ENCODE peak calls at places on chromosomes 16 and 17, in five cellular contexts. H is cardiac muscle cell; R is fibroblast of the conjunctiva; O is stimulated activated CD4-positive, alpha-beta T cell treated with anti-CD3 and anti-CD28 coated beads, Interleukin-4, amount 100 ng/mL, for 4 hours; N is NCI-H510A. W is an unnamed sample.

GRCh38 chr17:83118071-83118841 is 38.8 kb downstream of the METRNL start:
- DNase-seq in H (no peak), R (no peak), O (no peak), N (no peak), W (no peak)

GRCh38 chr16:66668777-66669444 is 27.6 kb downstream of the CMTM4 start:
- DNase-seq in H (no peak), R (peak), O (no peak), N (no peak), W (no peak)

GRCh38 chr16:57577214-57577613 is 34.8 kb downstream of the ADGRG5 start:
- DNase-seq in H (no peak), R (no peak), O (no peak), N (no peak), W (no peak)

GRCh38 chr16:85878407-85878806 is 20.6 kb upstream of the IRF8 start:
- DNase-seq in H (no peak), R (no peak), O (no peak), N (no peak), W (no peak)

GRCh38 chr17:75950850-75951554 is 10.2 kb upstream of the FBF1 start:
- DNase-seq in H (no peak), R (no peak), O (no peak), N (no peak), W (no peak)

GRCh38 chr16:48524348-48525200 is 85.4 kb downstream of the N4BP1 start:
- DNase-seq in H (no peak), R (no peak), O (no peak), N (no peak), W (no peak)

GRCh38 chr16:88907768-88908167 is 41.3 kb upstream of the PABPN1L start:
- DNase-seq in H (no peak), R (no peak), O (no peak), N (no peak), W (no peak)

GRCh38 chr17:19497616-19498015 is 36.0 kb upstream of the SLC47A1 start:
- DNase-seq in H (no peak), R (no peak), O (no peak), N (no peak), W (no peak)

GRCh38 chr16:79372504-79373184 is 227.9 kb downstream of the MAF start:
- DNase-seq in H (no peak), R (no peak), O (peak), N (no peak), W (no peak)

GRCh38 chr16:3490911-3491629 is 4.2 kb downstream of the C16orf90 start:
- DNase-seq in H (no peak), R (no peak), O (no peak), N (no peak), W (no peak)

GRCh38 chr17:77280304-77280910 is 139.6 kb downstream of the SEC14L1 start:
- DNase-seq in H (no peak), R (no peak), O (no peak), N (no peak), W (no peak)

GRCh38 chr16:66427871-66428681 is 981 bp downstream of the BEAN1 start:
- DNase-seq in H (peak), R (no peak), O (no peak), N (no peak), W (no peak)

GRCh38 chr17:79797492-79798295 is 817 bp upstream of the CBX8 start:
- DNase-seq in H (no peak), R (no peak), O (no peak), N (no peak), W (no peak)

GRCh38 chr16:24499193-24499814 is 40.1 kb upstream of the RBBP6 start:
- DNase-seq in H (peak), R (no peak), O (no peak), N (no peak), W (no peak)

GRCh38 chr17:41518031-41518430 is 659 bp downstream of the KRT15 start:
- DNase-seq in H (no peak), R (no peak), O (no peak), N (no peak), W (no peak)

GRCh38 chr17:57075193-57075592 is 9.9 kb upstream of the AKAP1 start:
- DNase-seq in H (no peak), R (no peak), O (no peak), N (no peak), W (no peak)

GRCh38 chr16:4057439-4057877 is 58.8 kb downstream of the ADCY9 start:
- DNase-seq in H (no peak), R (no peak), O (no peak), N (no peak), W (no peak)

GRCh38 chr17:45733781-45734180 is 50.3 kb upstream of the CRHR1 start:
- DNase-seq in H (no peak), R (no peak), O (no peak), N (no peak), W (no peak)

GRCh38 chr16:9913604-9914330 is 268.5 kb downstream of the GRIN2A start:
- DNase-seq in H (no peak), R (no peak), O (no peak), N (no peak), W (no peak)

GRCh38 chr17:69525920-69526841 is 111.7 kb downstream of the MAP2K6 start:
- DNase-seq in H (peak), R (peak), O (no peak), N (no peak), W (no peak)

GRCh38 chr17:296906-297690 is 55.5 kb downstream of the RPH3AL start:
- DNase-seq in H (no peak), R (no peak), O (no peak), N (no peak), W (no peak)

GRCh38 chr17:29140051-29140582 is 40.1 kb downstream of the MYO18A start:
- DNase-seq in H (peak), R (no peak), O (peak), N (peak), W (peak)

GRCh38 chr17:28616281-28616680 is 2.3 kb upstream of the RSKR start:
- DNase-seq in H (no peak), R (no peak), O (no peak), N (no peak), W (no peak)

GRCh38 chr16:70635356-70636016 is 10.9 kb upstream of the IL34 start:
- DNase-seq in H (no peak), R (no peak), O (no peak), N (no peak), W (no peak)

GRCh38 chr17:74670329-74670728 is 42.4 kb downstream of the CD300LF start:
- DNase-seq in H (no peak), R (no peak), O (no peak), N (no peak), W (no peak)

GRCh38 chr17:69508814-69509213 is 94.3 kb downstream of the MAP2K6 start:
- DNase-seq in H (no peak), R (no peak), O (no peak), N (no peak), W (no peak)

GRCh38 chr16:13612623-13613022 is 307.3 kb upstream of the ERCC4 start:
- DNase-seq in H (no peak), R (no peak), O (no peak), N (no peak), W (no peak)

GRCh38 chr17:34566873-34567272 is 12.5 kb upstream of the TMEM132E start:
- DNase-seq in H (no peak), R (no peak), O (no peak), N (no peak), W (no peak)

GRCh38 chr17:45227101-45227591 is 5.5 kb downstream of the FMNL1 start:
- DNase-seq in H (no peak), R (no peak), O (no peak), N (no peak), W (peak)

GRCh38 chr17:72399608-72400487 is 279.0 kb downstream of the SOX9 start:
- DNase-seq in H (no peak), R (no peak), O (no peak), N (no peak), W (no peak)

GRCh38 chr17:59357219-59357699 is 25.8 kb downstream of the YPEL2 start:
- DNase-seq in H (no peak), R (no peak), O (no peak), N (no peak), W (no peak)

W was measured in stimulated activated naive B cell treated with anti-CD40 and anti-IgM and Interleukin-4, amounts not matched to agents 10 μg/mL and 1 μg/mL and 100 μg/mL, for 72 hours.